ENCODE peak calls at places on chromosomes 6 and 20, in five cellular contexts. G is CD8-positive, alpha-beta T cell; Q is tibial artery; K is heart left ventricle; W is A673. J is an unnamed sample.

GRCh38 chr20:44176833-44177533 is 10.0 kb downstream of the JPH2 start:
- DNase-seq in K (peak; percentile 37), G (no peak), W (no peak), Q (peak; percentile 81), J (peak; percentile 35)

GRCh38 chr20:61923371-61924166 is 142.1 kb downstream of the TAF4 start:
- DNase-seq in K (no peak), Q (peak; percentile 52), W (no peak), G (no peak), J (no peak)

GRCh38 chr6:13575377-13575775 is 975 bp downstream of the SIRT5 start:
- DNase-seq in W (no peak), G (no peak), Q (no peak), K (no peak), J (no peak)

GRCh38 chr20:16864958-16865357 is 116.8 kb downstream of the OTOR start:
- DNase-seq in K (no peak), G (no peak), W (no peak), Q (no peak), J (no peak)

GRCh38 chr6:158593670-158594069 is 33.8 kb downstream of the TMEM181 start:
- DNase-seq in Q (no peak), G (no peak), K (no peak), W (no peak), J (no peak)

GRCh38 chr6:45959534-45960195 is 56.0 kb downstream of the CLIC5 start:
- DNase-seq in G (no peak), K (no peak), Q (no peak), W (peak; percentile 37), J (no peak)

GRCh38 chr6:13495112-13495765 is 7.8 kb upstream of the GFOD1 start:
- DNase-seq in K (no peak), G (no peak), Q (no peak), W (no peak), J (no peak)

GRCh38 chr20:23079926-23080325 is 6.2 kb downstream of the CD93 start:
- DNase-seq in W (no peak), G (no peak), K (no peak), Q (no peak), J (no peak)

GRCh38 chr20:38290829-38291581 is 13.0 kb upstream of the BPI start:
- DNase-seq in Q (peak; percentile 72), G (no peak), W (peak; percentile 22), K (peak; percentile 54), J (no peak)

GRCh38 chr6:292506-293184 is 358 bp downstream of the DUSP22 start:
- DNase-seq in W (peak; percentile 19), K (peak; percentile 73), G (peak; percentile 67), Q (peak; percentile 85), J (peak; percentile 81)

GRCh38 chr6:131443514-131443913 is 129.5 kb upstream of the ARG1 start:
- DNase-seq in Q (no peak), G (peak; percentile 4), K (no peak), W (no peak), J (no peak)

GRCh38 chr6:24899647-24900325 is 36.0 kb downstream of the RIPOR2 start:
- DNase-seq in Q (no peak), G (no peak), W (no peak), K (no peak), J (no peak)

GRCh38 chr6:111427341-111428116 is 55.5 kb downstream of the REV3L start:
- DNase-seq in Q (no peak), G (no peak), W (no peak), K (no peak), J (no peak)

GRCh38 chr6:158755636-158756035 is 63.5 kb downstream of the EZR start:
- DNase-seq in G (no peak), W (no peak), Q (no peak), K (no peak), J (no peak)

GRCh38 chr6:101268541-101268940 is 125.0 kb upstream of the GRIK2 start:
- DNase-seq in W (peak; percentile 15), K (no peak), Q (no peak), G (no peak), J (no peak)

GRCh38 chr20:57704245-57704644 is 5.6 kb downstream of the PMEPA1 start:
- DNase-seq in K (no peak), G (no peak), W (no peak), Q (no peak), J (no peak)

GRCh38 chr6:122996797-122997520 is 924 bp downstream of the CLVS2 start:
- DNase-seq in K (no peak), G (no peak), W (peak; percentile 61), Q (no peak), J (no peak)

GRCh38 chr20:20139403-20139802 is 87.1 kb downstream of the CFAP61 start:
- DNase-seq in K (no peak), W (no peak), G (no peak), Q (no peak), J (no peak)

GRCh38 chr6:168851460-168852103 is 402.1 kb downstream of the THBS2 start:
- DNase-seq in G (no peak), W (no peak), Q (no peak), K (no peak), J (no peak)

GRCh38 chr6:116251568-116252384 is 2.1 kb downstream of the TSPYL4 start:
- DNase-seq in G (no peak), W (peak; percentile 63), Q (no peak), K (no peak), J (no peak)

GRCh38 chr6:131875647-131876046 is 67.8 kb downstream of the ENPP1 start:
- DNase-seq in W (no peak), Q (no peak), K (no peak), G (no peak), J (no peak)

GRCh38 chr20:58875541-58876134 is 23.1 kb downstream of the GNAS start:
- DNase-seq in W (no peak), K (no peak), Q (no peak), G (no peak), J (no peak)

DNA sequence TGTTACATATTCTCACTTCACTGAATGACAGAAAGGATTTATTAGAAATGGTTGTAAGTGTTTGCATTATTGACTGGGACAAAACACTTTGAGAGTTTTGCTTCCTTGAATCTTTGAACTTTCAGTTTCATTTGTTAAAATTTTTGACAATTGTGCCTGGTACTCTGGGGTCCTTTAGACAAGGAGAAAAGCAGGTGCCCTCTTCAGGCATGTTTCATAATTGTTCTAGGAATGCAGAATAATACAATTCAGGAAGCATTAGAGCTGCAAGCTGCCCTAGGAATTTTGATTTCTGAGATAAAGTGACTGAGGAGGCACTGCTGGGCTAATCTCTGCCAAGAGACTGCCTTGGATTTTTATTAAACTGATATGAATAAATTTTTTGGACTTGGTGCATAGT is 49.7 kb downstream of the TOP1 start:
- DNase-seq in W (peak; percentile 83), Q (no peak), K (peak; percentile 13), G (no peak), J (no peak)
- H3K4me3 ChIP-seq in W (no peak overlapping the region), Q (no peak overlapping the region), K (no peak overlapping the region), G (no peak overlapping the region), J (no peak overlapping the region)

GRCh38 chr6:68059261-68059660 is 575.8 kb upstream of the ADGRB3 start:
- DNase-seq in G (no peak), K (no peak), W (no peak), Q (no peak), J (no peak)
- H3K27ac ChIP-seq in G (no peak overlapping the region), K (no peak overlapping the region), W (no peak overlapping the region), Q (no peak overlapping the region), J (no peak overlapping the region)

GRCh38 chr6:88569959-88570358 is 393.5 kb downstream of the RNGTT start:
- DNase-seq in Q (no peak), W (no peak), G (no peak), K (no peak), J (no peak)
- TF ChIP-seq CTCF in Q (no peak), W (no peak), G (no peak), K (no peak), J (no peak)

DNA sequence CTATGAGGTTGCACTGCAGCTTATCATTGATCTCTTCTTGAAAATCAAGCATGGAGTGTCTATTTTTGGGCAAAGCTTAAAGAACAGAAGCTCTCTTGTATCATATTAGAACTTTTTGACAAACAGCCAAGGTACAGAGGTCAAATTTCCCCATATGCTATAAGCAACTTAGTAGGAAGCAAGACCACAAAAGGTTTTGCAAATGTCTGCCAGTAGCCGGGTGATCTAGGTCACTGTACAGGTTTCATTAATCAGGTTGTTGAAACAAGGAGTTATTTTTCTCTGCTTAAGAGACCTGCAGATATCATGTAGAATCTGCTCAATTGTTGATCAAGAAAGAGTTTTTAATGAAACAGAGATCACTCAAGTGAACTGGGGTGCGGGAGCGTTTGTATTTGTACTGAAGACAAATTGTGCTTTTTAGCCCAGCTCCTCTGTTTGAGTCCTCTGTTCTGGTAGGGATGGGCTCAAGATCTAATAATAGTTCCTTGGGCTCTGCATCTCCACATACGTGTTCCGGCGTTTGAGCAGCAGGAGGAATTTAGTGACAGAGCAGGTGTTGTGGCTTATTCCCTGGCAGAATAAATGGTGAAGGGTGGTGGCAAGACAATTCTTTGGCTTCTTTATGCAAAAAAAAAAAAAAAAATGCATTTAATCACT is 4.3 kb downstream of the CITED2 start:
- DNase-seq in K (no peak), Q (no peak), G (no peak), W (peak; percentile 72), J (no peak)
- H3K4me3 ChIP-seq in K (peak overlapping the region; percentile 85), Q (peak overlapping the region; percentile 89), G (no peak overlapping the region), W (peak overlapping the region; percentile 87), J (no peak overlapping the region)

GRCh38 chr6:22263748-22264147 is 33.1 kb downstream of the PRL start:
- DNase-seq in G (no peak), K (no peak), Q (no peak), W (no peak), J (no peak)
- H3K27ac ChIP-seq in G (no peak overlapping the region), K (no peak overlapping the region), Q (no peak overlapping the region), W (no peak overlapping the region), J (no peak overlapping the region)

GRCh38 chr6:2783188-2783957 is 18.2 kb downstream of the WRNIP1 start:
- DNase-seq in K (no peak), Q (no peak), W (no peak), G (no peak), J (peak; percentile 53)
- TF ChIP-seq CTCF in K (no peak), Q (no peak), W (no peak), G (no peak), J (peak; percentile 23)

GRCh38 chr6:12171735-12172134 is 118.4 kb upstream of the EDN1 start:
- DNase-seq in Q (no peak), K (no peak), G (no peak), W (no peak), J (no peak)

GRCh38 chr6:12172572-12172971 is 117.6 kb upstream of the EDN1 start:
- DNase-seq in Q (no peak), K (no peak), W (no peak), G (no peak), J (no peak)

GRCh38 chr6:12175626-12176025 is 114.5 kb upstream of the EDN1 start:
- DNase-seq in Q (no peak), W (no peak), K (no peak), G (no peak), J (no peak)

GRCh38 chr6:12174878-12175277 is 115.3 kb upstream of the EDN1 start:
- DNase-seq in Q (no peak), W (no peak), G (no peak), K (no peak), J (no peak)

GRCh38 chr6:12173670-12174069 is 116.5 kb upstream of the EDN1 start:
- DNase-seq in W (no peak), Q (no peak), G (no peak), K (no peak), J (no peak)
- H3K4me3 ChIP-seq in W (no peak overlapping the region), Q (no peak overlapping the region), G (no peak overlapping the region), K (no peak overlapping the region), J (no peak overlapping the region)

GRCh38 chr20:49288250-49288751 is 10.4 kb upstream of the ZNFX1 start:
- DNase-seq in W (no peak), K (no peak), G (no peak), Q (no peak), J (no peak)
- H3K27ac ChIP-seq in W (peak overlapping the region; percentile 67), K (no peak overlapping the region), G (no peak overlapping the region), Q (no peak overlapping the region), J (peak overlapping the region; percentile 36)